ENCODE peak calls at places on chromosomes 13 and 19, in six cellular contexts. C, X, U, L, E and F are unnamed samples.

GRCh38 chr13:112910016-112910415 is 59.0 kb upstream of the MCF2L start:
- DNase-seq in U (no peak), X (no peak), E (no peak), C (no peak), L (no peak), F (no peak)

GRCh38 chr13:33099860-33100259 is 83.6 kb downstream of the KL start:
- DNase-seq in U (no peak), E (no peak), X (no peak), C (no peak), L (no peak), F (no peak)

GRCh38 chr13:75310005-75310580 is 171.9 kb downstream of the TBC1D4 start:
- DNase-seq in U (no peak), L (no peak), C (no peak), X (no peak), E (no peak), F (no peak)

GRCh38 chr19:44775676-44776240 is 1.9 kb upstream of the CBLC start:
- DNase-seq in C (no peak), E (no peak), X (no peak), L (no peak), U (no peak), F (no peak)

GRCh38 chr13:20482275-20482761 is 43.3 kb downstream of the CRYL1 start:
- DNase-seq in L (no peak), E (no peak), C (peak), X (no peak), U (no peak), F (no peak)

GRCh38 chr13:108777421-108778420 is 148.3 kb downstream of the MYO16 start:
- DNase-seq in E (no peak), L (no peak), C (no peak), X (no peak), U (peak), F (no peak)

GRCh38 chr19:17419491-17420266 is at the start of gene MVB12A:
- DNase-seq in E (peak), U (peak), X (peak), C (peak), L (peak), F (peak)

GRCh38 chr13:24293761-24294160 is 15.6 kb upstream of the C1QTNF9 start:
- DNase-seq in U (no peak), C (peak), X (no peak), E (peak), L (no peak), F (no peak)

GRCh38 chr13:49678172-49678914 is 12.9 kb downstream of the EBPL start:
- DNase-seq in X (no peak), C (no peak), U (no peak), L (no peak), E (no peak), F (no peak)

GRCh38 chr19:35170359-35171061 is 16.0 kb downstream of the FXYD5 start:
- DNase-seq in E (no peak), C (no peak), X (no peak), U (no peak), L (no peak), F (no peak)

GRCh38 chr13:44271031-44271433 is 102.6 kb upstream of the SERP2 start:
- DNase-seq in X (no peak), C (no peak), L (peak), E (no peak), U (no peak), F (no peak)

GRCh38 chr13:113641426-113641825 is 16.6 kb downstream of the ATP4B start:
- DNase-seq in L (no peak), C (no peak), U (no peak), X (peak), E (peak), F (peak)

GRCh38 chr13:30809787-30810186 is 74.4 kb downstream of the ALOX5AP start:
- DNase-seq in L (no peak), E (no peak), C (no peak), U (no peak), X (no peak), F (no peak)

GRCh38 chr13:37316935-37317334 is 211.5 kb upstream of the CSNK1A1L start:
- DNase-seq in X (no peak), E (no peak), C (no peak), L (no peak), U (no peak), F (no peak)

GRCh38 chr13:29922896-29923295 is 72.5 kb upstream of the UBL3 start:
- DNase-seq in L (no peak), E (no peak), C (no peak), U (no peak), X (no peak), F (no peak)

GRCh38 chr13:30877335-30877734 is 28.7 kb upstream of the MEDAG start:
- DNase-seq in L (no peak), X (no peak), U (no peak), E (no peak), C (no peak), F (no peak)

GRCh38 chr13:98468929-98469328 is 108.0 kb downstream of the STK24 start:
- DNase-seq in U (no peak), C (no peak), X (no peak), E (no peak), L (no peak), F (no peak)

GRCh38 chr13:112777637-112778406 is 88.0 kb downstream of the ATP11A start:
- DNase-seq in U (no peak), L (no peak), C (peak), X (no peak), E (peak), F (peak)

GRCh38 chr19:51572908-51573307 is 1.8 kb downstream of the ZNF175 start:
- DNase-seq in U (no peak), L (no peak), C (no peak), X (no peak), E (no peak), F (no peak)

GRCh38 chr13:40102854-40103253 is 447.4 kb downstream of the COG6 start:
- DNase-seq in U (no peak), L (no peak), X (no peak), C (no peak), E (peak), F (no peak)

GRCh38 chr19:35716735-35716984 is 1.1 kb upstream of the KMT2B start:
- DNase-seq in C (no peak), U (no peak), E (no peak), L (no peak), X (no peak), F (no peak)

GRCh38 chr13:24076124-24076523 is 84.4 kb upstream of the SPATA13 start:
- DNase-seq in C (no peak), E (peak), L (peak), X (peak), U (no peak), F (no peak)

GRCh38 chr19:55649579-55650557 is 1.9 kb downstream of the CCDC106 start:
- DNase-seq in L (no peak), C (no peak), X (no peak), U (no peak), E (no peak), F (no peak)

GRCh38 chr19:294819-295686 is 3.9 kb upstream of the PLPP2 start:
- DNase-seq in E (peak), L (no peak), C (peak), X (peak), U (no peak), F (no peak)

GRCh38 chr19:18049390-18049789 is 37.3 kb downstream of the IL12RB1 start:
- DNase-seq in X (peak), C (no peak), U (no peak), L (peak), E (peak), F (peak)

GRCh38 chr13:29948791-29949190 is 98.4 kb upstream of the UBL3 start:
- DNase-seq in E (no peak), U (no peak), L (no peak), C (no peak), X (no peak), F (no peak)

GRCh38 chr19:10416380-10417257 is 3.7 kb upstream of the PDE4A start:
- DNase-seq in L (peak), C (peak), U (peak), X (peak), E (peak), F (peak)

GRCh38 chr19:52138614-52139290 is 986 bp downstream of the ZNF616 start:
- DNase-seq in C (peak), X (peak), L (peak), U (peak), E (no peak), F (no peak)

GRCh38 chr13:83167203-83167602 is 715.1 kb downstream of the SLITRK1 start:
- DNase-seq in C (no peak), X (no peak), L (no peak), E (no peak), U (no peak), F (no peak)

GRCh38 chr19:3557461-3558248 is at the start of gene MFSD12:
- DNase-seq in L (peak), U (peak), E (peak), C (peak), X (peak), F (peak)
- TF ChIP-seq POLR2AphosphoS5 in L (peak), U (no peak), E (peak), C (peak), X (peak), F (no peak)

GRCh38 chr19:31337007-31337914 is 12.0 kb downstream of the TSHZ3 start:
- DNase-seq in E (no peak), L (no peak), C (no peak), U (no peak), X (no peak), F (no peak)
- TF ChIP-seq EP300 in E (no peak), L (no peak), C (no peak), U (no peak), X (no peak), F (no peak)

GRCh38 chr19:2228157-2229030 is 7.7 kb downstream of the PLEKHJ1 start:
- DNase-seq in E (no peak), C (no peak), U (no peak), X (no peak), L (no peak), F (no peak)
- TF ChIP-seq POLR2AphosphoS5 in E (no peak), C (no peak), U (peak), X (no peak), L (no peak), F (no peak)

GRCh38 chr19:6723108-6723618 is 2.7 kb upstream of the C3 start:
- DNase-seq in C (no peak), E (no peak), X (no peak), L (peak), U (no peak), F (peak)
- TF ChIP-seq EP300 in C (no peak), E (no peak), X (no peak), L (peak), U (no peak), F (no peak)

GRCh38 chr13:110216006-110216402 is 91.0 kb downstream of the COL4A1 start:
- DNase-seq in L (no peak), U (no peak), E (no peak), X (no peak), C (no peak), F (no peak)

GRCh38 chr13:110214637-110215036 is 92.3 kb downstream of the COL4A1 start:
- DNase-seq in C (no peak), E (no peak), X (no peak), U (no peak), L (no peak), F (no peak)

GRCh38 chr13:110216403-110217041 is 90.4 kb downstream of the COL4A1 start:
- DNase-seq in U (no peak), L (no peak), E (no peak), C (no peak), X (no peak), F (no peak)

GRCh38 chr13:110213461-110214074 is 93.4 kb downstream of the COL4A1 start:
- DNase-seq in C (no peak), L (no peak), U (peak), X (no peak), E (no peak), F (no peak)

DNA sequence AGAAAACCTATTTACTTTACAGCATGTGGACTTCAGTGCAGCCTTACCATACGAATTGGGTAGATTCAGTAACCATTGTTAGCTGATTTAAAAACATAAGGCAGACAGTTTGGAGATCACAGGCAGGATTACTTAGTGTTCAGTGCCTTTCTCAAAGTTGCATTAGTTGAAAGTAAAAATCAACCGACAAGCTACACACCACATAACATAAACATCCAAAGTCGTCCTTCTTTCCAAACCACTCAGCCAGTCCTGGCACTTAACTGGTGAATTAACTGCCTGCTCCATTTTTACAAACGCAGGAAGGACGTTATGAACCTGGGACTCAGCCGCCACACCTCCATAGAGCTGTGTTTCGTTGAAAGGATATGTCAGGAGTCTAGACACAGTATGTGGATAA is 91.4 kb downstream of the COL4A1 start:
- DNase-seq in U (no peak), E (no peak), C (no peak), L (no peak), X (no peak), F (no peak)
- TF ChIP-seq POLR2AphosphoS5 in U (no peak), E (no peak), C (no peak), L (no peak), X (no peak), F (no peak)

DNA sequence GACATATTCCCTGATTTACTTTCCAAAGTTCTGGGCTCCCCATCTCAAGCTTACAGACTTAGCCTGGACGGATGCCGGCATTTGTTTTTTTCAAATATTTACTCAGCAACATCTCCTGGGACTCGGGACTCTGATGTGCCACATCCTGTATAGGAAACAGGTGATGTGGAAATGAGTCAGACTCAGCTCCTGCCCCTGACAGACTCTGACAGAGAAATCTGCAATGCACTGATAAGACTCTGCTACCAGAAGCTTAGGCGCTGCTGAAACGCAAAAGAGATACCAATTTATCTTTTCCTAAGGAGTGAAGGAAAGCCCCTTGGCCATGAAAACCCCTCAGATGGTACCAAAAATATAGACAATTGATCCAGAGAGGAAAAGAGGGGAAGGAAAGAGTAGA is 16.2 kb downstream of the LAIR2 start:
- DNase-seq in C (no peak), X (no peak), E (no peak), L (no peak), U (no peak), F (no peak)
- TF ChIP-seq EP300 in C (no peak), X (no peak), E (no peak), L (no peak), U (no peak), F (no peak)

DNA sequence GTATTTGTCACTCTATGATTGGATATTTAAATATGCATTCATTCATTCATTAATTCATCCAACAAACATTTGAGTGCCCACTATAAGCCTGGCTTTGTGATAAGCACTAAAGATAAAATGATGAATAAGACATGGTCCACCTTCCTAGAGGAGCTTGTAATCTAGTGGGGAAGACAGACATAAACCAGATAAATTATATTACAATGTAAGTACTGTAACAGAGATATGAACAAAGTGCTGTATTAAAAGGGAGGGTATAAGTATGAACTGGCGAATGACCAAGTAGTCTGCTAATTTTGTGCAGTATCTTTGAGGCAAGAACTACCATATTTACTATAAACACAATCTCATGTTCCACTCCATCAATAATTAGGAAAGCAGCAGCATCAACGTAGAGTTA is 88.2 kb downstream of the RBM26 start:
- DNase-seq in C (peak), U (no peak), E (no peak), X (no peak), L (no peak), F (no peak)
- TF ChIP-seq POLR2AphosphoS5 in C (no peak), U (no peak), E (no peak), X (no peak), L (no peak), F (no peak)

GRCh38 chr13:35891486-35891885 is 239.7 kb downstream of the DCLK1 start:
- DNase-seq in L (no peak), C (no peak), X (no peak), U (no peak), E (no peak), F (no peak)
- TF ChIP-seq EP300 in L (no peak), C (no peak), X (no peak), U (no peak), E (no peak), F (no peak)